ENCODE peak calls at places on chromosomes 16 and 17, in eight cellular contexts. A, U, L, H, Q, M, C and E are unnamed samples.

GRCh38 chr17:83109793-83110645 is 30.6 kb downstream of the METRNL start:
- ATAC-seq in Q (peak), A (peak), M (peak), L (no peak), C (no peak), U (peak), H (peak), E (peak)

GRCh38 chr17:37710344-37710886 is 34.4 kb downstream of the HNF1B start:
- ATAC-seq in L (no peak), M (peak), C (no peak), Q (no peak), U (peak), H (no peak), A (peak), E (no peak)

GRCh38 chr16:67207857-67208524 is 9.1 kb downstream of the ELMO3 start:
- ATAC-seq in H (peak), L (no peak), M (peak), A (no peak), Q (peak), C (no peak), U (peak), E (no peak)

GRCh38 chr17:50831430-50832064 is 3.8 kb upstream of the WFIKKN2 start:
- ATAC-seq in H (no peak), L (no peak), U (peak), Q (no peak), A (no peak), M (peak), C (no peak), E (no peak)

GRCh38 chr16:11805556-11805955 is 8.5 kb upstream of the ZC3H7A start:
- ATAC-seq in H (no peak), U (no peak), L (no peak), A (no peak), C (no peak), M (no peak), Q (no peak), E (no peak)

GRCh38 chr17:39835038-39835786 is 28.9 kb downstream of the IKZF3 start:
- ATAC-seq in M (no peak), C (no peak), L (no peak), Q (no peak), U (peak), H (no peak), A (no peak), E (no peak)

GRCh38 chr16:908526-909155 is 62.1 kb downstream of the LMF1 start:
- ATAC-seq in M (no peak), C (no peak), U (no peak), H (no peak), L (no peak), Q (no peak), A (no peak), E (no peak)

GRCh38 chr16:66418165-66418962 is 8.7 kb upstream of the BEAN1 start:
- ATAC-seq in M (no peak), C (no peak), U (no peak), Q (no peak), A (no peak), L (no peak), H (no peak), E (no peak)

GRCh38 chr17:41863074-41863843 is 2.0 kb downstream of the KLHL11 start:
- ATAC-seq in U (no peak), H (no peak), Q (no peak), A (no peak), L (peak), M (no peak), C (peak), E (no peak)

GRCh38 chr16:66326995-66327513 is 39.4 kb upstream of the CDH5 start:
- ATAC-seq in Q (no peak), M (peak), L (no peak), A (no peak), U (peak), C (no peak), H (peak), E (no peak)

GRCh38 chr16:46612121-46612520 is 9.1 kb downstream of the SHCBP1 start:
- ATAC-seq in A (no peak), Q (no peak), M (no peak), H (no peak), U (no peak), L (peak), C (peak), E (no peak)

GRCh38 chr17:59748591-59748990 is 41.1 kb downstream of the VMP1 start:
- ATAC-seq in L (no peak), Q (no peak), U (no peak), M (no peak), H (no peak), C (no peak), A (no peak), E (no peak)

GRCh38 chr16:90020260-90020837 is 1.1 kb upstream of the DBNDD1 start:
- ATAC-seq in H (no peak), Q (peak), U (no peak), M (no peak), A (no peak), C (no peak), L (no peak), E (no peak)

GRCh38 chr16:85755929-85756768 is 5.3 kb upstream of the C16orf74 start:
- ATAC-seq in L (no peak), C (peak), U (no peak), M (no peak), Q (no peak), H (no peak), A (no peak), E (no peak)

GRCh38 chr16:9039208-9039607 is 52.2 kb upstream of the HAPSTR1 start:
- ATAC-seq in Q (no peak), L (no peak), M (no peak), A (no peak), U (peak), H (no peak), C (no peak), E (no peak)

GRCh38 chr16:2082171-2082982 is 34.6 kb downstream of the TSC2 start:
- ATAC-seq in C (no peak), M (peak), A (peak), Q (no peak), U (no peak), H (no peak), L (no peak), E (peak)

GRCh38 chr17:49022391-49022941 is 25.3 kb downstream of the IGF2BP1 start:
- ATAC-seq in C (no peak), L (no peak), Q (peak), H (peak), M (no peak), A (no peak), U (no peak), E (no peak)

GRCh38 chr17:74457146-74457819 is 9.2 kb upstream of the CD300A start:
- ATAC-seq in U (peak), A (no peak), L (peak), H (peak), C (peak), M (peak), Q (peak), E (no peak)

GRCh38 chr17:67488161-67488560 is 111.1 kb downstream of the PITPNC1 start:
- ATAC-seq in C (no peak), U (no peak), L (no peak), A (peak), Q (no peak), M (no peak), H (no peak), E (peak)

GRCh38 chr17:77528516-77529327 is 388.0 kb downstream of the SEC14L1 start:
- ATAC-seq in A (peak), C (no peak), U (no peak), Q (peak), H (peak), M (peak), L (no peak), E (no peak)

GRCh38 chr17:37787055-37787720 is 42.3 kb upstream of the HNF1B start:
- ATAC-seq in C (no peak), M (peak), U (no peak), Q (no peak), H (peak), A (no peak), L (no peak), E (no peak)

GRCh38 chr16:58118801-58119508 is 10.2 kb downstream of the CFAP20 start:
- ATAC-seq in M (no peak), A (peak), H (no peak), Q (no peak), U (no peak), L (no peak), C (no peak), E (no peak)

GRCh38 chr17:2189231-2189630 is 114.4 kb downstream of the SMG6 start:
- ATAC-seq in Q (no peak), C (no peak), H (no peak), L (no peak), U (no peak), A (peak), M (no peak), E (no peak)

GRCh38 chr17:81431545-81432482 is 36.6 kb downstream of the BAHCC1 start:
- ATAC-seq in H (no peak), L (no peak), Q (no peak), M (no peak), U (peak), C (no peak), A (no peak), E (no peak)

GRCh38 chr16:71648921-71649320 is 22.9 kb downstream of the MARVELD3 start:
- ATAC-seq in L (no peak), U (peak), Q (peak), H (peak), M (peak), C (no peak), A (no peak), E (no peak)

GRCh38 chr16:50266337-50267091 is at the start of gene ADCY7:
- ATAC-seq in H (peak), U (peak), C (peak), A (peak), Q (peak), M (peak), L (peak), E (peak)

GRCh38 chr16:83768976-83769375 is 38.8 kb upstream of the HSBP1 start:
- ATAC-seq in L (no peak), C (no peak), M (no peak), H (no peak), U (no peak), A (peak), Q (no peak), E (no peak)

GRCh38 chr17:78645421-78646295 is 68.5 kb upstream of the DNAH17 start:
- ATAC-seq in L (peak), A (peak), H (peak), M (peak), U (peak), Q (no peak), C (no peak), E (peak)